ENCODE peak calls at places on chromosomes 16 and 17, in eight cellular contexts. O is adrenal gland, K is A549, D is H1, L is HCT116, Q is lower leg skin, Z is Peyer's patch, P is ovary. J is an unnamed sample.

GRCh38 chr16:51465026-51465425 is 314.0 kb upstream of the SALL1 start:
- DNase-seq in K (no peak), Q (no peak), O (no peak), D (no peak), P (no peak), Z (no peak), L (no peak), J (no peak)

GRCh38 chr16:19132898-19133297 is 19.1 kb downstream of the ITPRIPL2 start:
- DNase-seq in L (no peak), K (no peak), O (no peak), D (no peak), Z (no peak), Q (no peak), P (no peak), J (no peak)

GRCh38 chr16:1310832-1311200 is 1.4 kb downstream of the UBE2I start:
- DNase-seq in Z (no peak), Q (no peak), D (no peak), O (no peak), K (no peak), P (no peak), L (no peak), J (no peak)

GRCh38 chr17:67582632-67583230 is 135.0 kb upstream of the NOL11 start:
- DNase-seq in D (no peak), L (no peak), Q (no peak), Z (peak), K (no peak), O (peak), P (peak), J (no peak)

GRCh38 chr17:67779098-67779672 is 46.1 kb upstream of the BPTF start:
- DNase-seq in O (peak), D (peak), Z (peak), Q (no peak), K (peak), P (peak), L (peak), J (peak)

GRCh38 chr17:27782791-27783206 is 17.5 kb downstream of the NOS2 start:
- DNase-seq in L (no peak), K (no peak), Q (no peak), D (no peak), O (no peak), P (no peak), Z (no peak), J (no peak)

GRCh38 chr17:67018429-67019125 is 25.8 kb upstream of the CACNG1 start:
- DNase-seq in L (no peak), Z (no peak), D (no peak), K (no peak), O (no peak), P (no peak), Q (no peak), J (no peak)

GRCh38 chr16:82782715-82783251 is 156.0 kb downstream of the CDH13 start:
- DNase-seq in K (no peak), L (no peak), P (no peak), Q (no peak), O (no peak), D (peak), Z (peak), J (no peak)

GRCh38 chr16:64455275-64455674 is 666.6 kb downstream of the CDH11 start:
- DNase-seq in O (no peak), L (no peak), K (no peak), Z (no peak), Q (no peak), P (no peak), D (no peak), J (no peak)

GRCh38 chr17:55175788-55176425 is 88.9 kb upstream of the HLF start:
- DNase-seq in Z (no peak), L (no peak), Q (no peak), P (no peak), K (no peak), O (no peak), D (no peak), J (no peak)

GRCh38 chr17:40932608-40933007 is 4.8 kb downstream of the KRT23 start:
- DNase-seq in L (no peak), O (no peak), K (no peak), Q (no peak), D (no peak), P (no peak), Z (no peak), J (no peak)

GRCh38 chr16:85449885-85450245 is 163.3 kb upstream of the GSE1 start:
- DNase-seq in Z (no peak), D (no peak), Q (no peak), P (no peak), L (no peak), O (no peak), K (no peak), J (no peak)

GRCh38 chr17:51000835-51001638 is 119.6 kb downstream of the SPAG9 start:
- DNase-seq in Q (no peak), D (no peak), K (peak), L (peak), P (no peak), O (peak), Z (no peak), J (peak)

GRCh38 chr16:68370921-68371651 is 60.3 kb downstream of the PRMT7 start:
- DNase-seq in L (no peak), P (no peak), D (no peak), O (no peak), Q (no peak), Z (no peak), K (no peak), J (no peak)

GRCh38 chr16:972316-973002 is 1.7 kb upstream of the LMF1 start:
- DNase-seq in Z (no peak), L (no peak), K (no peak), P (peak), O (no peak), D (no peak), Q (no peak), J (no peak)

GRCh38 chr17:64087252-64088005 is 42.5 kb downstream of the ERN1 start:
- DNase-seq in O (no peak), P (no peak), D (no peak), L (no peak), Z (no peak), Q (no peak), K (no peak), J (no peak)
- TF ChIP-seq POLR2A in O (no peak), P (no peak), D (no peak), L (no peak), Z (no peak), Q (no peak), K (no peak), J (no peak)

GRCh38 chr17:76357597-76358158 is 4.0 kb upstream of the PRPSAP1 start:
- DNase-seq in K (no peak), D (no peak), L (no peak), Q (no peak), O (no peak), P (no peak), Z (no peak), J (no peak)
- TF ChIP-seq POLR2A in K (no peak), D (no peak), L (peak), Q (no peak), O (no peak), P (no peak), Z (no peak), J (no peak)

DNA sequence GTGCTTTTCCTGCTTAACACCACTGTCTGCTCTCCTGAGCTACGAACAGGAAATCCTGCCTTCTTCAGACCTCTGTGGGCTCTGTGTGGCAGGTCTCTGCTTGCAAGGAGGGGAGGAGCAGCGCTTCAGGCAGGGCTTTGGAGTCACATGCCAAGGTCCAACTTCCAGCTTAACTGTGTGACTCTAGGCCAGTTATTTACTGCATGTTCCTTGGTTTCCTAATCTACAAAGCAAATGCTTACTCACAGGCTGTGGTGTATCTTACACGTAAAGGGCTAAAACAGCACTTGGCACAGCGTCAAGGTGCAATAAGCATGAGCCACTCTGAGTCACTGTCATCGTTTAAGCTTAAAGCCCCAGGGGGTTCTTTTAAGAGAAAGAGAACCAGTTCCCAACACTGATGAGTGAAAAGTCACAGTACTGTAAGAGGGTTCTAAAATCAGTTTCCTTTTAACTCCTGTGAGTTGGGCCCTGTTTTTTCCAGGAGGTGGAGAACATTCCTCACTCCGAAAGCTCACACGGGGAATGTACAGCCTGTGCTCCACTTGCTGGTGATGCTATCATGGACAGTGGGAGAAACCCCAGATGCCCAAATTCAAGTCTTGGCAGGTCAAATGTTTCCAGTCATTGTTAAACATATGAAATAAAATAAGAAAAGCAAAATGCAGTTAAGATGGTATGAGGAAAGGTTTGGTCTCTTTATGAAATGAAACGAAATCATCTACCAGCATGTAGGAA is 54.1 kb upstream of the BCAR1 start:
- DNase-seq in Q (peak), L (peak), O (peak), Z (peak), K (peak), P (peak), D (no peak), J (peak)
- TF ChIP-seq POLR2A in Q (no peak), L (peak), O (no peak), Z (peak), K (no peak), P (no peak), D (no peak), J (no peak)

DNA sequence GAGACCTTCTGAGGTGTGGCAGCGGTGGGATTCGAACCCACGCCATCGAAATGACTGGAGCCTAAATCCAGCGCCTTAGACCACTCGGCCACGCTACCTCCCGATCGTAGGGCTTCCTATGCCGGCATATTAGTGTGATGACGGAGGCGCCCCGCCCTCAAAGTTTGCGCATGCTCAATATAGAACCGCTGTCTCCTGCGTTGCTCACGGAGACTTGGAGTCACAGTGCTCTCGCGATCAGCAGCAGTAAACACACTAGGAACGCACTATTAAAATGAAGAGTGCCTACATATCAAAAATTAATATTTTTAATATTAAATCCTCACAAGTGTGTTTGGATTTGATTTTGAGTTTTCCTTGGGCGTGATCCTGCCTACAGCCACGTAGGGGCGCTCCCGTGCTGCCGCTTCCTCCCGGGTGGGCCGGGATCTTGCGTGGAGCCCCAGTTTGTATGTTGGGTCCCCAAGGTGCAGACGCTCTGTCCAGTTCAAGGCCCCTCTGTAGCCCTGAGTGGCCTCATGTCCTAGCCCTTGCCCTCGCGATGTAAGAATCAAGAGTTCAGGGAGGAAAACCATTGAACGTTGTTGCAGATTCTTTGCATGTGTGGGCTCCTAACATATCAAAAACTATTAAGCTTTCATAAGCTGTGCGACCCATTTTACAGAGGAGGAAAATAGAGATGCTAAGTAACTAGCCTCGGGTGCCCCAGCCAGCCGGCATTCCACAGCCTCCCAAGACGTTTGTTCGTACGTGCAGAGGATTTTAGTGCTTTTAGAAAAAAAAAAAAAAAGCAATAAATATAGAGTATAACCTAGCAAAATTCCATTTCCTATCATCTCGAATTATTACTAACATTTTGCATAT is 10.2 kb upstream of the EEF2K start:
- DNase-seq in P (peak), D (peak), L (peak), K (peak), O (peak), Z (peak), Q (peak), J (no peak)
- TF ChIP-seq POLR2A in P (peak), D (no peak), L (no peak), K (peak), O (peak), Z (peak), Q (no peak), J (no peak)

J was measured in H54.